ENCODE peak calls at places on chromosome 21, in nine cellular contexts. P, M, L, E, S, H, X, U and Z are unnamed samples.

GRCh38 chr21:27365394-27365793 is 398.5 kb upstream of the ADAMTS5 start:
- DNase-seq in S (no peak), U (no peak), L (peak; percentile 38), P (no peak), E (no peak), M (no peak), H (no peak), X (no peak), Z (no peak)

GRCh38 chr21:38989745-38990423 is 184.2 kb downstream of the ETS2 start:
- DNase-seq in L (peak; percentile 48), P (no peak), H (peak; percentile 93), M (no peak), E (peak; percentile 59), X (no peak), U (peak; percentile 70), S (no peak), Z (peak; percentile 85)

GRCh38 chr21:34553199-34553952 is 41.4 kb upstream of the KCNE1 start:
- DNase-seq in U (no peak), M (no peak), S (no peak), P (no peak), E (no peak), X (peak; percentile 10), L (peak; percentile 90), H (peak; percentile 75), Z (peak; percentile 48)

GRCh38 chr21:34989337-34990151 is 59.6 kb downstream of the RUNX1 start:
- DNase-seq in H (no peak), M (no peak), X (no peak), L (no peak), E (no peak), U (no peak), P (no peak), S (no peak), Z (no peak)

GRCh38 chr21:27429612-27430361 is 462.9 kb upstream of the ADAMTS5 start:
- DNase-seq in X (no peak), S (peak; percentile 28), M (no peak), P (no peak), L (no peak), U (no peak), H (peak; percentile 46), E (no peak), Z (no peak)

GRCh38 chr21:16908087-16908486 is 604.8 kb upstream of the CXADR start:
- DNase-seq in P (no peak), L (peak; percentile 29), U (no peak), M (no peak), H (no peak), E (no peak), S (no peak), X (no peak), Z (no peak)

GRCh38 chr21:46065215-46065992 is 32.5 kb upstream of the COL6A2 start:
- DNase-seq in L (peak; percentile 34), X (no peak), H (peak; percentile 70), U (peak; percentile 59), P (peak; percentile 43), S (peak; percentile 83), E (no peak), M (no peak), Z (peak; percentile 59)

GRCh38 chr21:44713130-44713529 is 1.8 kb upstream of the TSPEAR start:
- DNase-seq in U (no peak), H (no peak), M (no peak), S (no peak), P (no peak), L (no peak), X (no peak), E (peak; percentile 13), Z (no peak)

GRCh38 chr21:31798842-31799691 is 67.1 kb upstream of the SCAF4 start:
- DNase-seq in H (no peak), U (no peak), M (no peak), L (no peak), P (no peak), S (no peak), X (no peak), E (no peak), Z (peak; percentile 15)

GRCh38 chr21:34126691-34127090 is 53.3 kb downstream of the MRPS6 start:
- DNase-seq in M (no peak), E (no peak), X (no peak), L (no peak), H (no peak), S (no peak), U (no peak), P (no peak), Z (no peak)

GRCh38 chr21:44793269-44794030 is 8.2 kb downstream of the UBE2G2 start:
- DNase-seq in E (peak; percentile 61), M (peak; percentile 54), U (peak; percentile 57), H (peak; percentile 72), P (peak; percentile 71), S (peak; percentile 42), L (peak; percentile 83), X (peak; percentile 24), Z (peak; percentile 39)

GRCh38 chr21:44732956-44733355 is 21.6 kb upstream of the TSPEAR start:
- DNase-seq in S (no peak), M (no peak), U (no peak), X (no peak), E (no peak), L (peak; percentile 46), H (no peak), P (no peak), Z (no peak)

GRCh38 chr21:29904359-29905282 is 35.2 kb downstream of the GRIK1 start:
- DNase-seq in E (no peak), L (peak; percentile 24), P (no peak), S (no peak), M (no peak), U (no peak), X (no peak), H (no peak), Z (peak; percentile 66)

GRCh38 chr21:16082038-16082816 is 352.4 kb downstream of the USP25 start:
- DNase-seq in U (no peak), L (peak; percentile 60), P (no peak), M (no peak), E (no peak), S (no peak), H (peak; percentile 49), X (no peak), Z (no peak)

GRCh38 chr21:45329261-45330074 is 41.8 kb upstream of the POFUT2 start:
- DNase-seq in P (peak; percentile 70), H (no peak), L (peak; percentile 66), M (no peak), X (no peak), U (peak; percentile 37), S (no peak), E (no peak), Z (no peak)

GRCh38 chr21:35324372-35325220 is 275.5 kb upstream of the RUNX1 start:
- DNase-seq in U (peak; percentile 29), L (peak; percentile 56), E (no peak), P (no peak), X (no peak), M (no peak), H (peak; percentile 70), S (no peak), Z (peak; percentile 67)

DNA sequence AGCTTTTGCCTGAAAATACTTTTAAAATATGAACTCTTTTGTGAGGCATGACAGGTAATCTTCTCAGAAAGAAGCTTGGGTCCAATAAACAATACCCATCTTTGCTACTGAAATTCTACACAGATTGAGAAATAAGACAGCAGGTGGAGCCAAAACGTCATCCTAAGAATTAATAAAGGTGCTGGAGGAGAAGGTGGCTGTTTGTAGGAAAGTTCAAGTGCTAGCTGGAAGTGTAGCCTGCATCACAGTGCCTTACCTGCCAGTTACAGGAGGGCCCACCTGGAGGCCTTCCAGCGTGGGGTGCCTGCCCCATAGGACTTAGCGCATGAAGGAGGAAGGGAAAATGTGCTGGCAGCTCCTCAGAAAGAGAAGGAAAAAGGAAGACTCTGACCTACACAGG is 93.7 kb downstream of the TTC3 start:
- DNase-seq in P (no peak), S (no peak), X (peak; percentile 23), E (no peak), M (no peak), L (peak; percentile 58), U (no peak), H (peak; percentile 20), Z (no peak)
- TF ChIP-seq CTCF in P (no peak), S (peak; percentile 22), X (peak; percentile 11), E (no peak), M (no peak), L (peak; percentile 68), U (no peak), H (no peak), Z (peak; percentile 10)

GRCh38 chr21:42108941-42109340 is 37.8 kb downstream of the UMODL1 start:
- DNase-seq in X (no peak), M (no peak), H (no peak), S (no peak), P (no peak), E (no peak), L (no peak), U (no peak), Z (no peak)
- H3K4me3 ChIP-seq in X (no peak overlapping the region), M (no peak overlapping the region), H (no peak overlapping the region), S (no peak overlapping the region), P (no peak overlapping the region), E (no peak overlapping the region), L (no peak overlapping the region), U (no peak overlapping the region), Z (no peak overlapping the region)

DNA sequence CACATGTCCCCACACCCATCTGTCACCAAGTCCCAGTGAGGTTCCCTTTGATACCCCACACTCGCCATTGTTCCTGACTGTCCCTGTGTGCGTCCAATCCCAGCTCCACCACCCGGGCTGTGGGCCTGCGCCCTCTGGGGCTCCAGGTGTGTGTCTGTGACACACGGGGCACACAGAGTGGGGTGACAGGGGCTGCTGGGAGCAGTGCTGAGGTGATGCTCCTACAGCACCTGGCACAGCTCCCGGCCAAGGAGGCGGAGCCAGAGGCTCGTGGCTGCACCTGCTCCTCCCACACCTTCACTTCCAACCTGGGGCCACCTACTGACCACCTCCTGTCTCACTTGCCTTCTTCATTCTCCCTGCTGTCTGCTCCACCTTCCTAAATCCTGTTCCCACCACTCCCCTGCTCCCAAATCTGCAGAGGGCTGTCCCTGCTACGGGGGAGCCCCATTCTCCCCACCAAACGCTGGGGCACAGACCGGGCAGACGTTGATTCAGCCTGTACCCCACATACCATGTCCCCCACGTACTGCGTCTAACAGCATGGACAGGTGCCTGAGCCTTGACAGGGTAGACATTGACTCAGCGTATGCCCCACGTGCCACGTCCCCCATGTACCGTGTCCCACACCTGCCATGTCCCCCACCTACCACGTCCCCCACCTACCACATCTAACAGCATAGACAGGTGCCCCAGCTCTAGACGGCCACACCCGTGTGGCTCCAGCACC is 16.4 kb downstream of the WDR4 start:
- DNase-seq in U (no peak), H (no peak), M (no peak), L (peak; percentile 61), X (no peak), S (no peak), E (peak; percentile 52), P (no peak), Z (no peak)
- TF ChIP-seq CTCF in U (no peak), H (no peak), M (no peak), L (peak; percentile 56), X (no peak), S (no peak), E (no peak), P (no peak), Z (peak; percentile 11)

DNA sequence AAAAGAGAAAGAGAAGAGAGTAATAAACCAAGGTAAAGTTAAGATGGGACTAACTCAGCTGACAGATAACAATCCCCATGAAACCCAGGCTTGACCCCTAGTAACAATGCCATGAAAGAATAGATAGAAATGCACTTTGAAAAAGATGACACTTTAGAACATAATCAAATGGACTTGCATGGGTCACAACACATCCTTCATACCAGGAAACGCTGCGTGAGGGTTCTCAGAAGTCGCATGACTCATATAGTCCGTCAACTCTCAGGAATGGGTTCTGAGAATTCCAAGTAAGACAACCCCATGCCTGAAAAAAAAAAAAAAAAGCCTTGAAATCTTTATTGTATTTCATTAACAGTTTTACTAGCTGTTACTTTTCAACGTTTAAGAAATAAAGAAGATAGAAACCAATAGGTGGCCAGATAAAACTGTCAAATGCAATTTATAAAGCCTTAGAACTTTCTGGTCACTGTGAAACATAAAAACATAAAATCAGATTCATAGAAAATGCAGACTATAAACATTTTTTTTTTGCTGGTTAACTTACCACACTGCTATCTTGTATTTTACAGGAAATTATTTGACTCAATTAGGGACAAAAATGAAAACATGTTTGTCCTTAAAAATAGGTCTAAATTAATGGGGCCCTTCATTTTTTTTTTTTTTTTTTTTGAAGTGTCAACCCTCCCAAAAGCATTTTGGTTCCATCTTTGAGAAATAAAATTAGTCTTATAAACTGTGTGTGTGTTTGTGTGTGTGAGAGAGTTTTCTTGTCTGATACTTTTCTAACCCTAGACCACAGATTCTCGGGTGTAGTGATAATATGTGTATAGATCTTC is 202.1 kb downstream of the NCAM2 start:
- DNase-seq in L (peak; percentile 85), X (no peak), H (peak; percentile 98), E (no peak), P (no peak), S (peak; percentile 62), M (no peak), U (no peak), Z (peak; percentile 95)
- H3K4me3 ChIP-seq in L (peak overlapping the region; percentile 9), X (no peak overlapping the region), H (no peak overlapping the region), E (no peak overlapping the region), P (peak overlapping the region; percentile 4), S (peak overlapping the region; percentile 34), M (no peak overlapping the region), U (no peak overlapping the region), Z (no peak overlapping the region)